ENCODE peak calls at places on chromosomes 12 and 14, in six cellular contexts. W, H, F, I, O and Q are unnamed samples.

GRCh38 chr14:56854325-56854724 is 44.0 kb upstream of the OTX2 start:
- DNase-seq in W (no peak), H (no peak), O (no peak), I (no peak), F (no peak), Q (no peak)

GRCh38 chr12:104370989-104371870 is 67.7 kb downstream of the EID3 start:
- DNase-seq in I (peak; percentile 79), F (peak; percentile 94), O (peak; percentile 54), H (peak; percentile 57), W (no peak), Q (no peak)

GRCh38 chr14:31457665-31458659 is 656 bp upstream of the DTD2 start:
- DNase-seq in H (no peak), O (no peak), F (peak; percentile 57), I (no peak), W (peak; percentile 1), Q (peak; percentile 35)

GRCh38 chr14:96739511-96739910 is 57.7 kb upstream of the VRK1 start:
- DNase-seq in O (no peak), F (no peak), I (no peak), W (no peak), H (no peak), Q (no peak)

GRCh38 chr14:74402264-74403251 is 23.5 kb downstream of the SYNDIG1L start:
- DNase-seq in F (no peak), H (no peak), I (no peak), W (no peak), O (no peak), Q (no peak)

GRCh38 chr14:51652168-51653095 is 722 bp downstream of the FRMD6 start:
- DNase-seq in F (peak; percentile 50), O (no peak), H (no peak), W (no peak), I (peak; percentile 49), Q (no peak)

GRCh38 chr14:93941293-93941910 is 14.3 kb downstream of the FAM181A start:
- DNase-seq in H (peak; percentile 90), O (no peak), I (no peak), W (no peak), F (no peak), Q (peak; percentile 67)

GRCh38 chr12:71166280-71166679 is 8.5 kb upstream of the TSPAN8 start:
- DNase-seq in I (no peak), H (no peak), W (no peak), O (no peak), F (no peak), Q (no peak)

GRCh38 chr14:54366726-54367707 is 29.8 kb upstream of the CDKN3 start:
- DNase-seq in I (peak; percentile 79), F (peak; percentile 94), W (no peak), O (no peak), H (peak; percentile 70), Q (peak; percentile 89)

GRCh38 chr14:76115010-76115422 is 36.7 kb upstream of the GPATCH2L start:
- DNase-seq in W (no peak), I (peak; percentile 75), H (no peak), F (peak; percentile 51), O (no peak), Q (no peak)

GRCh38 chr14:76121089-76121748 is 30.5 kb upstream of the GPATCH2L start:
- DNase-seq in O (no peak), F (no peak), I (no peak), W (no peak), H (no peak), Q (no peak)

GRCh38 chr14:76118594-76118993 is 33.1 kb upstream of the GPATCH2L start:
- DNase-seq in H (no peak), F (no peak), O (no peak), W (no peak), I (no peak), Q (no peak)

GRCh38 chr14:76113691-76114090 is 38.0 kb upstream of the GPATCH2L start:
- DNase-seq in I (peak; percentile 70), H (no peak), W (no peak), F (peak; percentile 54), O (no peak), Q (no peak)

GRCh38 chr14:76117789-76118188 is 33.9 kb upstream of the GPATCH2L start:
- DNase-seq in W (no peak), I (no peak), F (no peak), H (no peak), O (no peak), Q (no peak)
- H4K8ac ChIP-seq in W (no peak overlapping the region), I (no peak overlapping the region), F (no peak overlapping the region), H (no peak overlapping the region), O (peak overlapping the region; percentile 28), Q (no peak overlapping the region)

GRCh38 chr12:25463005-25463404 is 90.1 kb downstream of the LMNTD1 start:
- DNase-seq in I (no peak), W (no peak), H (no peak), F (no peak), O (no peak), Q (no peak)
- H3K23ac ChIP-seq in I (no peak overlapping the region), W (no peak overlapping the region), H (no peak overlapping the region), F (no peak overlapping the region), O (no peak overlapping the region), Q (no peak overlapping the region)

DNA sequence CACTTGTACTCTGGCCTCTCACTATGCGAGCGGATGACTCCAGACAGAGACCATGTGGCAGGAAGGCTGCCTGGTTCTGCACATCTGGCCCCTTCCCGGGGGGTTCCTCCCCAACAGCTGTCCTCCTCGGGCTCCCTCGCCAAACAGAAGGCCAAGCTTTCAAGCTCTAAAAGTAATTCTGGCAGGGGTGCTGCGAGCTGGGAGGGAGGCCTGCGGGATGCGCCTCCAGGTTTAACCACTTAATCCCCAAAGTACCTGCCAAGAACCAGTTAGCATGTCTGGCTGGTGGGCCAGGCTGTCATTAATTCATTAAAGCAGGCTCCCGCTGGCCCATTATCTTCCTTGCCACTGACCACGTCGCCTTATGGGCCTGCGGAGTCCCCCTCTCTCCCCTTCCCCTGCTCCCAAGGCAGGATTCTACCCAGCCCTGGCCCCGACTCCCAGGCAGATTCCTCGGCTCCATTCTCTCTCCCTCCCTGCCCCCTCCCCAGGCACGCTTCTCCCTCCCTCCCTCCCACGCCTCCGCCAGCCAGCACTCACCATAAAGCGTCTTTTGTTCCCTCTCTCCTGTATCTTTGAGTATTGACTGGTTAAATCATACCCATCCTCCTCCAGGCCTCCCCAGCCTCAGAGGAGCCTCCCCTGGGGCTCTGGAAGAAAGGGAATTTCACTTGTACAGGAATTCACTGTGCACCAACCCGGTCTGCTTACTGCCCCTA is 4.9 kb downstream of the HRK start:
- DNase-seq in O (no peak), H (no peak), F (peak; percentile 69), I (peak; percentile 56), W (no peak), Q (no peak)
- H4K8ac ChIP-seq in O (no peak overlapping the region), H (no peak overlapping the region), F (no peak overlapping the region), I (no peak overlapping the region), W (no peak overlapping the region), Q (no peak overlapping the region)

DNA sequence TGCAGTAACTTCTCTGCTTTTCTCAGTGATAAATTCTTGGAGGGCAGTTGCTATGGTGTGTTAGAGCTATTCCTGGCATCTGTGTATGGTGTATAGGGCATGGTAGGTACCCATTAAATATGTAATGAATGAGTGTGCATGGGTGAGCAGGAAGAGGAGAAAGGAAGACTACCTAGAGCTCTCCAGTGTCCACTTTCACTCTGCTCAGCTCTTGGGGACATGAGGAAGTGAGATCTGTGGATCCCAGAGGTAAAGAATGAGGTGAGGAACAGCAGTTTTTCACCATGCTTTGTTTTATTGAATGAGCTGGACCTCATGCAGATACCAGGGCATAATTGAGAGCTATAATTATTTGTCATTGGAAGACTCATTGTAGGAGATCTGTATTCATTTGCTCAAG is 444.8 kb upstream of the RGS6 start:
- DNase-seq in I (no peak), O (no peak), F (no peak), H (no peak), W (no peak), Q (no peak)
- H3K23ac ChIP-seq in I (no peak overlapping the region), O (no peak overlapping the region), F (no peak overlapping the region), H (peak overlapping the region; percentile 52), W (no peak overlapping the region), Q (no peak overlapping the region)